ENCODE peak calls at places on chromosomes 3 and 15, in eight cellular contexts. Z, P, D, H, X, S, U and L are unnamed samples.

GRCh38 chr3:49173116-49173791 is 1.9 kb downstream of the KLHDC8B start:
- DNase-seq in Z (no peak), P (peak; percentile 27), D (no peak), H (no peak), X (peak; percentile 85), S (peak; percentile 63), U (peak; percentile 86), L (peak; percentile 67)

GRCh38 chr3:156553705-156554356 is 1.1 kb downstream of the SSR3 start:
- DNase-seq in Z (peak; percentile 1), P (no peak), D (no peak), H (peak; percentile 63), X (no peak), S (no peak), U (no peak), L (no peak)

GRCh38 chr3:122184591-122184929 is 1.1 kb downstream of the CASR start:
- DNase-seq in Z (no peak), P (no peak), D (no peak), H (no peak), X (no peak), S (no peak), U (no peak), L (no peak)

GRCh38 chr3:31361391-31362273 is 171.1 kb upstream of the STT3B start:
- DNase-seq in Z (peak; percentile 12), P (no peak), D (no peak), H (no peak), X (no peak), S (no peak), U (no peak), L (no peak)

GRCh38 chr3:101803152-101803782 is 24.3 kb downstream of the NXPE3 start:
- DNase-seq in Z (peak; percentile 43), P (peak; percentile 42), D (no peak), H (peak; percentile 90), X (no peak), S (peak; percentile 38), U (peak; percentile 88), L (peak; percentile 67)

GRCh38 chr3:155169221-155169620 is 89.1 kb downstream of the MME start:
- DNase-seq in Z (no peak), P (no peak), D (no peak), H (no peak), X (no peak), S (no peak), U (no peak), L (no peak)

GRCh38 chr3:191376742-191377141 is 46.4 kb upstream of the UTS2B start:
- DNase-seq in Z (no peak), P (no peak), D (no peak), H (no peak), X (no peak), S (no peak), U (no peak), L (no peak)

GRCh38 chr15:83210619-83211018 is 3.0 kb upstream of the HDGFL3 start:
- DNase-seq in Z (no peak), P (no peak), D (no peak), H (no peak), X (no peak), S (peak; percentile 71), U (peak; percentile 0), L (peak; percentile 70)

DNA sequence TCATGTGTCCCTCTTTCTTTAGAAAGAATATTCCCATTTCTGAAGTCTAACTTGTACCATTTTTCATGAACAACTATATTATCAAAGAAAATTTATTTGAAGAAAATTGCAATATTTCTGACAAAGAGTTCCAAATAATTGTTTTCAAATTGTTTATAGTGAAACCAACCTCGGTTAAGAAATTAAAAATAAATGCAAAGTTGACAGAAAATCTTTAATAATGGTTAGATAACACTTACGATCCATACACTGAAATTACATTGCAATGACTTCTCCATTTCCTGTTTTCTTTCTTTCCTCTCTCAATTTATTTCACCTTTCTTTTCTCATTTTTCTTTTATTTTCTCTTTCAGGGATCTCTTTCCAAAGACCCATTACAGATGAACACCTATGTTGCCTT is 125.1 kb downstream of the STAC start:
- DNase-seq in Z (no peak), P (no peak), D (no peak), H (no peak), X (no peak), S (no peak), U (no peak), L (no peak)
- H3K36me3 ChIP-seq in Z (no peaks in the 10 kb centered on the region), P (no peaks in the 10 kb centered on the region), D (no peaks in the 10 kb centered on the region), H (no peaks in the 10 kb centered on the region), X (no peaks in the 10 kb centered on the region), S (no peaks in the 10 kb centered on the region), U (no peaks in the 10 kb centered on the region), L (no peaks in the 10 kb centered on the region)

DNA sequence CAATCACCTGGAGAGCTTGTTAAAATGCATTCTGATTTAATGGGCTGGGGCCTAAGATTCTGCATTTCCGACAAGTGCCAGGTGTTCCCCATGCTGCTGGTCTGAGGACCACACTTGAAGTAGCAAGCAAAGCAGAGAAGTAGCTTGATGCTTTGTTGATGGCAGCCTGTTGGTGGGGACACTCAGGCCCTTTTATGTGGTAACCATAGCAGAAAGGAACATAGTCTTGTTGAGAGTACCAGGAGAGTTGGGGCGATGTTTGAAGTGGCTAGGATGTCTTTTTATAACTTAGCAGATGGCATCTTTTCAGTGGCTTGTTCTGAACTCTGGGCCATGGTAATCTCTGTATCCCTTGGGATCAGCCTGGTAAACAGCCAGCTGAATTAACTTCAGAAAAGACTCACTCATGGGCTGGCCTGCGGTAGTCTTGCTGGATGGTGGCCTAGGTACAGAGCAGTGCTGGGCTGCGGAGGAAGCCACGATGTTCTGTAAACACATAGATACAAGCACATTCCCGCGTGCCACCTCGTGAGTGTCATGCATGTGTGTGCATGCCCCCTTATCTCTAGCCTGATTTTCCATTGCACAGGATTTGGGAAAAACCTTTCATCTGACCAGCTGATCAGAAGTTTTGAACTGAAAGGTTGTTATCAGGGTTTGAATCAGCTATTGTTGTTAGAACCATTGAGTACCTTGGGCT is 292.4 kb upstream of the LRRFIP2 start:
- DNase-seq in Z (no peak), P (no peak), D (no peak), H (no peak), X (no peak), S (no peak), U (no peak), L (peak; percentile 39)
- H3K27ac ChIP-seq in Z (no peak overlapping the region), P (no peak overlapping the region), D (no peak overlapping the region), H (no peak overlapping the region), X (no peak overlapping the region), S (no peak overlapping the region), U (no peak overlapping the region), L (peak overlapping the region; percentile 8)

GRCh38 chr3:134373278-134373941 is 837 bp downstream of the AMOTL2 start:
- DNase-seq in Z (no peak), P (peak; percentile 85), D (peak; percentile 79), H (no peak), X (peak; percentile 84), S (peak; percentile 93), U (peak; percentile 93), L (peak; percentile 86)

GRCh38 chr3:134370611-134371451 is 3.4 kb downstream of the AMOTL2 start:
- DNase-seq in Z (no peak), P (no peak), D (no peak), H (no peak), X (no peak), S (peak; percentile 88), U (no peak), L (no peak)

GRCh38 chr3:134369861-134370596 is 4.2 kb downstream of the AMOTL2 start:
- DNase-seq in Z (no peak), P (no peak), D (no peak), H (no peak), X (no peak), S (no peak), U (no peak), L (no peak)

GRCh38 chr3:134372405-134373277 is 1.6 kb downstream of the AMOTL2 start:
- DNase-seq in Z (no peak), P (no peak), D (no peak), H (no peak), X (no peak), S (no peak), U (no peak), L (no peak)

GRCh38 chr3:134371542-134372324 is 2.5 kb downstream of the AMOTL2 start:
- DNase-seq in Z (no peak), P (no peak), D (no peak), H (no peak), X (no peak), S (peak; percentile 46), U (no peak), L (no peak)
- H3K36me3 ChIP-seq in Z (peaks cover 13% of the 10 kb centered on the region), P (peaks cover 49% of the 10 kb centered on the region), D (no peaks in the 10 kb centered on the region), H (no peaks in the 10 kb centered on the region), X (no peaks in the 10 kb centered on the region), S (peaks cover 44% of the 10 kb centered on the region), U (peaks cover 24% of the 10 kb centered on the region), L (peaks cover 39% of the 10 kb centered on the region)

GRCh38 chr3:71599416-71599815 is 15.9 kb upstream of the FOXP1 start:
- DNase-seq in Z (no peak), P (no peak), D (no peak), H (no peak), X (no peak), S (no peak), U (no peak), L (no peak)

GRCh38 chr3:71602256-71602655 is 18.7 kb upstream of the FOXP1 start:
- DNase-seq in Z (no peak), P (no peak), D (no peak), H (no peak), X (no peak), S (no peak), U (no peak), L (no peak)

GRCh38 chr3:71606582-71606981 is 23.1 kb upstream of the FOXP1 start:
- DNase-seq in Z (no peak), P (no peak), D (no peak), H (no peak), X (no peak), S (no peak), U (no peak), L (no peak)

GRCh38 chr3:71600646-71601288 is 17.2 kb upstream of the FOXP1 start:
- DNase-seq in Z (no peak), P (no peak), D (no peak), H (no peak), X (peak; percentile 20), S (no peak), U (no peak), L (no peak)

GRCh38 chr3:71601811-71602210 is 18.3 kb upstream of the FOXP1 start:
- DNase-seq in Z (no peak), P (no peak), D (no peak), H (no peak), X (no peak), S (no peak), U (no peak), L (no peak)
- H3K27ac ChIP-seq in Z (no peak overlapping the region), P (no peak overlapping the region), D (no peak overlapping the region), H (no peak overlapping the region), X (no peak overlapping the region), S (no peak overlapping the region), U (no peak overlapping the region), L (no peak overlapping the region)

GRCh38 chr15:25051399-25052154 is 96.8 kb downstream of the SNRPN start:
- DNase-seq in Z (no peak), P (no peak), D (no peak), H (no peak), X (no peak), S (no peak), U (no peak), L (no peak)

GRCh38 chr15:25054943-25055342 is 100.2 kb downstream of the SNRPN start:
- DNase-seq in Z (no peak), P (no peak), D (no peak), H (no peak), X (no peak), S (no peak), U (no peak), L (no peak)

GRCh38 chr15:25054329-25054728 is 99.5 kb downstream of the SNRPN start:
- DNase-seq in Z (no peak), P (peak; percentile 19), D (no peak), H (no peak), X (no peak), S (no peak), U (no peak), L (peak; percentile 9)

GRCh38 chr15:25053000-25053815 is 98.4 kb downstream of the SNRPN start:
- DNase-seq in Z (no peak), P (peak; percentile 11), D (no peak), H (no peak), X (peak; percentile 5), S (no peak), U (no peak), L (peak; percentile 9)

GRCh38 chr15:25052191-25052999 is 97.6 kb downstream of the SNRPN start:
- DNase-seq in Z (no peak), P (peak; percentile 15), D (no peak), H (no peak), X (no peak), S (no peak), U (no peak), L (peak; percentile 9)
- H3K36me3 ChIP-seq in Z (no peaks in the 10 kb centered on the region), P (peaks cover 95% of the 10 kb centered on the region), D (peaks cover 5% of the 10 kb centered on the region), H (peaks cover 82% of the 10 kb centered on the region), X (no peaks in the 10 kb centered on the region), S (peaks cover 91% of the 10 kb centered on the region), U (peaks cover 30% of the 10 kb centered on the region), L (peaks cover 19% of the 10 kb centered on the region)